ENCODE peak calls at places on chromosomes 3 and 15, in nine cellular contexts. One of them, this sample, is unnamed.

GRCh38 chr3:39911465-39912309 is 102.3 kb downstream of the MYRIP start:
- DNase-seq in H1: no peak
- DNase-seq in adrenal gland: no peak
- DNase-seq in body of pancreas: peak; percentile 32
- DNase-seq in ovary: no peak
- DNase-seq in HCT116: no peak
- DNase-seq in tibial nerve: no peak
- DNase-seq in IMR-90: no peak
- DNase-seq in right lobe of liver: no peak
- DNase-seq in this sample: no peak

GRCh38 chr15:46088486-46089437 is 453.9 kb downstream of the SQOR start:
- DNase-seq in IMR-90: peak; percentile 49
- DNase-seq in right lobe of liver: no peak
- DNase-seq in body of pancreas: no peak
- DNase-seq in ovary: no peak
- DNase-seq in HCT116: no peak
- DNase-seq in H1: no peak
- DNase-seq in adrenal gland: no peak
- DNase-seq in tibial nerve: no peak
- DNase-seq in this sample: no peak

GRCh38 chr3:163490119-163490518 is 1588.2 kb downstream of the SI start:
- DNase-seq in body of pancreas: peak; percentile 49
- DNase-seq in ovary: no peak
- DNase-seq in H1: peak; percentile 51
- DNase-seq in HCT116: peak; percentile 48
- DNase-seq in IMR-90: no peak
- DNase-seq in tibial nerve: no peak
- DNase-seq in right lobe of liver: peak; percentile 62
- DNase-seq in adrenal gland: peak; percentile 53
- DNase-seq in this sample: no peak

GRCh38 chr3:149339931-149340309 is 6.5 kb upstream of the TM4SF18 start:
- DNase-seq in ovary: peak; percentile 61
- DNase-seq in HCT116: peak; percentile 93
- DNase-seq in body of pancreas: peak; percentile 86
- DNase-seq in right lobe of liver: peak; percentile 64
- DNase-seq in H1: peak; percentile 58
- DNase-seq in tibial nerve: peak; percentile 74
- DNase-seq in adrenal gland: peak; percentile 88
- DNase-seq in IMR-90: peak; percentile 97
- DNase-seq in this sample: peak; percentile 93

GRCh38 chr15:40115670-40116093 is 7.0 kb upstream of the BMF start:
- DNase-seq in HCT116: no peak
- DNase-seq in tibial nerve: peak; percentile 33
- DNase-seq in IMR-90: no peak
- DNase-seq in adrenal gland: no peak
- DNase-seq in H1: no peak
- DNase-seq in right lobe of liver: peak; percentile 83
- DNase-seq in ovary: no peak
- DNase-seq in body of pancreas: peak; percentile 89
- DNase-seq in this sample: peak; percentile 87

GRCh38 chr3:51953445-51953844 is 1.7 kb upstream of the GPR62 start:
- DNase-seq in IMR-90: peak; percentile 91
- DNase-seq in ovary: no peak
- DNase-seq in body of pancreas: no peak
- DNase-seq in HCT116: no peak
- DNase-seq in right lobe of liver: no peak
- DNase-seq in H1: no peak
- DNase-seq in tibial nerve: no peak
- DNase-seq in adrenal gland: no peak
- DNase-seq in this sample: no peak

GRCh38 chr15:91142097-91142744 is 42.2 kb downstream of the SV2B start:
- DNase-seq in ovary: no peak
- DNase-seq in HCT116: no peak
- DNase-seq in right lobe of liver: no peak
- DNase-seq in tibial nerve: no peak
- DNase-seq in IMR-90: no peak
- DNase-seq in adrenal gland: no peak
- DNase-seq in body of pancreas: no peak
- DNase-seq in H1: no peak
- DNase-seq in this sample: peak; percentile 3

GRCh38 chr3:128297401-128298138 is 144.3 kb downstream of the EEFSEC start:
- DNase-seq in body of pancreas: peak; percentile 55
- DNase-seq in HCT116: no peak
- DNase-seq in tibial nerve: no peak
- DNase-seq in adrenal gland: peak; percentile 34
- DNase-seq in ovary: no peak
- DNase-seq in IMR-90: peak; percentile 21
- DNase-seq in right lobe of liver: no peak
- DNase-seq in H1: no peak
- DNase-seq in this sample: peak; percentile 7

GRCh38 chr3:128341659-128342395 is 124.9 kb downstream of the DNAJB8 start:
- DNase-seq in right lobe of liver: peak; percentile 22
- DNase-seq in ovary: no peak
- DNase-seq in HCT116: no peak
- DNase-seq in adrenal gland: no peak
- DNase-seq in IMR-90: no peak
- DNase-seq in body of pancreas: no peak
- DNase-seq in H1: no peak
- DNase-seq in tibial nerve: no peak
- DNase-seq in this sample: no peak

GRCh38 chr15:40006003-40006402 is 33.0 kb downstream of the SRP14 start:
- DNase-seq in right lobe of liver: no peak
- DNase-seq in IMR-90: peak; percentile 79
- DNase-seq in tibial nerve: no peak
- DNase-seq in H1: no peak
- DNase-seq in adrenal gland: no peak
- DNase-seq in ovary: no peak
- DNase-seq in HCT116: no peak
- DNase-seq in body of pancreas: no peak
- DNase-seq in this sample: no peak

GRCh38 chr15:95485367-95485766 is 845.1 kb upstream of the NR2F2 start:
- DNase-seq in adrenal gland: no peak
- DNase-seq in body of pancreas: no peak
- DNase-seq in ovary: no peak
- DNase-seq in right lobe of liver: no peak
- DNase-seq in H1: no peak
- DNase-seq in HCT116: no peak
- DNase-seq in IMR-90: no peak
- DNase-seq in tibial nerve: no peak
- DNase-seq in this sample: no peak

GRCh38 chr15:85414991-85415390 is 34.6 kb downstream of the AKAP13 start:
- DNase-seq in ovary: no peak
- DNase-seq in HCT116: no peak
- DNase-seq in IMR-90: no peak
- DNase-seq in right lobe of liver: no peak
- DNase-seq in H1: no peak
- DNase-seq in tibial nerve: no peak
- DNase-seq in body of pancreas: no peak
- DNase-seq in adrenal gland: no peak
- DNase-seq in this sample: no peak

GRCh38 chr15:97052526-97052925 is 722.0 kb downstream of the NR2F2 start:
- DNase-seq in IMR-90: no peak
- DNase-seq in right lobe of liver: no peak
- DNase-seq in adrenal gland: no peak
- DNase-seq in body of pancreas: no peak
- DNase-seq in ovary: no peak
- DNase-seq in tibial nerve: no peak
- DNase-seq in HCT116: no peak
- DNase-seq in H1: no peak
- DNase-seq in this sample: no peak

GRCh38 chr15:74405823-74406222 is 27.9 kb downstream of the SEMA7A start:
- DNase-seq in tibial nerve: no peak
- DNase-seq in body of pancreas: no peak
- DNase-seq in ovary: peak; percentile 59
- DNase-seq in H1: no peak
- DNase-seq in IMR-90: no peak
- DNase-seq in adrenal gland: peak; percentile 52
- DNase-seq in HCT116: no peak
- DNase-seq in right lobe of liver: no peak
- DNase-seq in this sample: no peak

GRCh38 chr15:35751421-35752133 is 205.6 kb upstream of the DPH6 start:
- DNase-seq in IMR-90: peak; percentile 78
- DNase-seq in adrenal gland: peak; percentile 89
- DNase-seq in tibial nerve: peak; percentile 84
- DNase-seq in right lobe of liver: peak; percentile 54
- DNase-seq in ovary: peak; percentile 64
- DNase-seq in body of pancreas: peak; percentile 77
- DNase-seq in HCT116: peak; percentile 68
- DNase-seq in H1: peak; percentile 33
- DNase-seq in this sample: peak; percentile 61
- H3K4me3 ChIP-seq in IMR-90: no peak overlapping the region
- H3K4me3 ChIP-seq in adrenal gland: peak overlapping the region; percentile 31
- H3K4me3 ChIP-seq in tibial nerve: no peak overlapping the region
- H3K4me3 ChIP-seq in right lobe of liver: no peak overlapping the region
- H3K4me3 ChIP-seq in ovary: no peak overlapping the region
- H3K4me3 ChIP-seq in body of pancreas: no peak overlapping the region
- H3K4me3 ChIP-seq in HCT116: no peak overlapping the region
- H3K4me3 ChIP-seq in H1: no peak overlapping the region
- H3K4me3 ChIP-seq in this sample: no peak overlapping the region

GRCh38 chr3:194401815-194402461 is 2.9 kb upstream of the GP5 start:
- DNase-seq in right lobe of liver: no peak
- DNase-seq in ovary: no peak
- DNase-seq in H1: no peak
- DNase-seq in tibial nerve: no peak
- DNase-seq in adrenal gland: no peak
- DNase-seq in body of pancreas: no peak
- DNase-seq in HCT116: no peak
- DNase-seq in IMR-90: no peak
- DNase-seq in this sample: no peak
- TF ChIP-seq POLR2A in right lobe of liver: no peak
- TF ChIP-seq POLR2A in ovary: no peak
- TF ChIP-seq POLR2A in H1: no peak
- TF ChIP-seq POLR2A in tibial nerve: no peak
- TF ChIP-seq POLR2A in adrenal gland: no peak
- TF ChIP-seq POLR2A in body of pancreas: no peak
- TF ChIP-seq POLR2A in HCT116: no peak
- TF ChIP-seq POLR2A in IMR-90: no peak
- TF ChIP-seq POLR2A in this sample: no peak

DNA sequence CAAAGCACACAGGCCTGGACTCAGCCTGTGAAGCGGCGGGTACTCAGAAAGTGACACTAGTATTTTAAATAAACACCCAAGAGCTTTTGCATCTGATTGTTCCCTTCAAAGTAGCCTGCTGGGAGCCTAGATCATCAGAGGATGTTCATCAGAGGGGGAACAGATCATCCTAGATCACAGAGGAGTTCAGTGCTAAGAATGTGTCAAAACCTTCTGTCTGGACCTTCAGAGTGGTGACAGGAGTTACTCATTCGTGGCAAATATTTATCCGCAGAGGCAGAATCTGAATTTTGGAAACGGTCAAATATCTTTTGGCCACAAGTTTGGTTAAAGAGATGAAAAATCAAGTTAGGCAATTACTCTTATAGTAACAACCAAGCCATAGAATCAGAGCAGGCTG is 9.7 kb upstream of the KIF7 start:
- DNase-seq in ovary: no peak
- DNase-seq in body of pancreas: no peak
- DNase-seq in tibial nerve: no peak
- DNase-seq in adrenal gland: no peak
- DNase-seq in HCT116: no peak
- DNase-seq in IMR-90: no peak
- DNase-seq in right lobe of liver: no peak
- DNase-seq in H1: no peak
- DNase-seq in this sample: peak; percentile 54
- H3K4me3 ChIP-seq in ovary: peak overlapping the region; percentile 39
- H3K4me3 ChIP-seq in body of pancreas: no peak overlapping the region
- H3K4me3 ChIP-seq in tibial nerve: peak overlapping the region; percentile 45
- H3K4me3 ChIP-seq in adrenal gland: peak overlapping the region; percentile 52
- H3K4me3 ChIP-seq in HCT116: no peak overlapping the region
- H3K4me3 ChIP-seq in IMR-90: no peak overlapping the region
- H3K4me3 ChIP-seq in right lobe of liver: peak overlapping the region; percentile 3
- H3K4me3 ChIP-seq in H1: peak overlapping the region; percentile 61
- H3K4me3 ChIP-seq in this sample: no peak overlapping the region

DNA sequence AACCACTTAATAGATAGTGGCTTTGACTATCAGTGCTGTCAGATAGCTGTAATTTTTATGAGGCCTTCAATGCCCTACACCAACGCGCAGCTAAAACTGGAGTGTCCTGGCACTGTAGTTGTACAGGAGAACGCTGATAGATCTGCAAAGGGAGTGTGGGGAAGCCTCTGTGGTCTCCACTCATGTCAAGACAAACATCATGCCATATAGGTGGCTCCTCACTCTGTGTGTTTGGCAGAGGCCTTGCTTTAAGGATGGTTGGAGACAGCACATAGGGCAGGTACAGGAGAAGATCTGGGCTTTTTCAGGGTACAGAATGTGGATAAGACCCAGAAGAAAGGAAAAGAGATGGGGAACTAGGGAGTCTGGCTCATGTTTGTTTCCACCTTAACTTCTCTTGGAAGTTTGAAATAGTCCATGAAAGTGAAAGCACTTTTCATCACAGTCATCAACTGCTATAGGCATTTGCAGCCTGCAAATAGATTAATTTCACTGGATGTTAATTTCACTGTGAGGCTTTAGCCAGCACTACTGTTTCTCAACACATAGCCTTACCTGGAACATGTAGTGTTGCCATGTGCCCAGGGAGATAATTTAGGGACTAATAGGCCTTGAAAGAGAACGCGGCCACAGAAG is 425.8 kb upstream of the TBL1XR1 start:
- DNase-seq in ovary: no peak
- DNase-seq in HCT116: no peak
- DNase-seq in tibial nerve: no peak
- DNase-seq in IMR-90: no peak
- DNase-seq in right lobe of liver: no peak
- DNase-seq in body of pancreas: no peak
- DNase-seq in H1: no peak
- DNase-seq in adrenal gland: no peak
- DNase-seq in this sample: no peak
- TF ChIP-seq POLR2A in ovary: no peak
- TF ChIP-seq POLR2A in HCT116: no peak
- TF ChIP-seq POLR2A in tibial nerve: no peak
- TF ChIP-seq POLR2A in IMR-90: no peak
- TF ChIP-seq POLR2A in right lobe of liver: no peak
- TF ChIP-seq POLR2A in body of pancreas: no peak
- TF ChIP-seq POLR2A in H1: no peak
- TF ChIP-seq POLR2A in adrenal gland: no peak
- TF ChIP-seq POLR2A in this sample: no peak

GRCh38 chr3:191290311-191291025 is 38.7 kb upstream of the CCDC50 start:
- DNase-seq in adrenal gland: no peak
- DNase-seq in HCT116: no peak
- DNase-seq in ovary: no peak
- DNase-seq in right lobe of liver: no peak
- DNase-seq in H1: no peak
- DNase-seq in body of pancreas: no peak
- DNase-seq in tibial nerve: no peak
- DNase-seq in IMR-90: no peak
- DNase-seq in this sample: no peak

GRCh38 chr3:191294291-191294690 is 34.9 kb upstream of the CCDC50 start:
- DNase-seq in adrenal gland: no peak
- DNase-seq in right lobe of liver: no peak
- DNase-seq in HCT116: no peak
- DNase-seq in tibial nerve: no peak
- DNase-seq in H1: no peak
- DNase-seq in body of pancreas: no peak
- DNase-seq in ovary: no peak
- DNase-seq in IMR-90: no peak
- DNase-seq in this sample: no peak

GRCh38 chr3:191296041-191296541 is 33.1 kb upstream of the CCDC50 start:
- DNase-seq in IMR-90: no peak
- DNase-seq in HCT116: no peak
- DNase-seq in adrenal gland: no peak
- DNase-seq in right lobe of liver: no peak
- DNase-seq in body of pancreas: no peak
- DNase-seq in H1: no peak
- DNase-seq in ovary: no peak
- DNase-seq in tibial nerve: no peak
- DNase-seq in this sample: no peak

GRCh38 chr3:191292243-191292642 is 37.0 kb upstream of the CCDC50 start:
- DNase-seq in adrenal gland: no peak
- DNase-seq in ovary: no peak
- DNase-seq in body of pancreas: no peak
- DNase-seq in HCT116: no peak
- DNase-seq in tibial nerve: no peak
- DNase-seq in right lobe of liver: no peak
- DNase-seq in IMR-90: no peak
- DNase-seq in H1: no peak
- DNase-seq in this sample: no peak
- H3K4me3 ChIP-seq in adrenal gland: no peak overlapping the region
- H3K4me3 ChIP-seq in ovary: no peak overlapping the region
- H3K4me3 ChIP-seq in body of pancreas: no peak overlapping the region
- H3K4me3 ChIP-seq in HCT116: no peak overlapping the region
- H3K4me3 ChIP-seq in tibial nerve: no peak overlapping the region
- H3K4me3 ChIP-seq in right lobe of liver: no peak overlapping the region
- H3K4me3 ChIP-seq in IMR-90: no peak overlapping the region
- H3K4me3 ChIP-seq in H1: no peak overlapping the region
- H3K4me3 ChIP-seq in this sample: no peak overlapping the region